ENCODE peak calls at places on chromosome 13, in four cellular contexts. U is A549, O is K562, M is HepG2. A is an unnamed sample.
A peak's percentile ranks its signal among the peaks of the same experiment; 100 is the strongest.

GRCh38 chr13:99617474-99618255 is 116.4 kb downstream of the TM9SF2 start:
- DNase-seq in U (peak; percentile 40), O (peak; percentile 25), M (peak; percentile 33), A (peak; percentile 73)

GRCh38 chr13:109412232-109412935 is 374.0 kb downstream of the IRS2 start:
- DNase-seq in U (peak; percentile 31), O (no peak), M (no peak), A (peak; percentile 44)

GRCh38 chr13:46184277-46184699 is 2.3 kb upstream of the LCP1 start:
- DNase-seq in U (peak; percentile 10), O (peak; percentile 56), M (peak; percentile 28), A (peak; percentile 72)

GRCh38 chr13:80751854-80752253 is 410.9 kb upstream of the SPRY2 start:
- DNase-seq in U (no peak), O (no peak), M (no peak), A (no peak)

GRCh38 chr13:21106089-21106488 is 44.7 kb upstream of the LATS2 start:
- DNase-seq in U (no peak), O (no peak), M (no peak), A (no peak)

GRCh38 chr13:103282571-103283450 is 216.6 kb upstream of the SLC10A2 start:
- DNase-seq in U (peak; percentile 18), O (no peak), M (no peak), A (no peak)

GRCh38 chr13:97354808-97355207 is 79.2 kb upstream of the RAP2A start:
- DNase-seq in U (no peak), O (no peak), M (no peak), A (no peak)

GRCh38 chr13:84973661-84974060 is 825.6 kb downstream of the SLITRK6 start:
- DNase-seq in U (no peak), O (no peak), M (no peak), A (no peak)

GRCh38 chr13:88979465-88980180 is 1308.5 kb downstream of the SLITRK5 start:
- DNase-seq in U (no peak), O (no peak), M (no peak), A (no peak)

GRCh38 chr13:19601749-19602725 is 31.4 kb upstream of the MPHOSPH8 start:
- DNase-seq in U (peak; percentile 38), O (peak; percentile 48), M (peak; percentile 58), A (peak; percentile 69)

GRCh38 chr13:70173236-70173959 is 65.1 kb upstream of the KLHL1 start:
- DNase-seq in U (no peak), O (no peak), M (no peak), A (no peak)

GRCh38 chr13:99605417-99606321 is 104.4 kb downstream of the TM9SF2 start:
- DNase-seq in U (peak; percentile 54), O (peak; percentile 24), M (peak; percentile 78), A (peak; percentile 60)

GRCh38 chr13:34756572-34756971 is 185.5 kb upstream of the NBEA start:
- DNase-seq in U (no peak), O (no peak), M (no peak), A (no peak)

GRCh38 chr13:102141625-102142472 is 260.0 kb downstream of the FGF14 start:
- DNase-seq in U (peak; percentile 1), O (peak; percentile 2), M (peak; percentile 4), A (no peak)

GRCh38 chr13:100597253-100597652 is 8.7 kb upstream of the GGACT start:
- DNase-seq in U (no peak), O (no peak), M (no peak), A (no peak)

GRCh38 chr13:30880151-30880551 is 25.9 kb upstream of the MEDAG start:
- DNase-seq in U (no peak), O (no peak), M (no peak), A (no peak)

GRCh38 chr13:52751196-52751595 is 11.6 kb upstream of the CNMD start:
- DNase-seq in U (no peak), O (no peak), M (no peak), A (no peak)

GRCh38 chr13:24502567-24503375 is 9.8 kb downstream of the PARP4 start:
- DNase-seq in U (peak; percentile 7), O (peak; percentile 24), M (peak; percentile 48), A (no peak)

GRCh38 chr13:32731576-32731975 is 145.3 kb downstream of the PDS5B start:
- DNase-seq in U (no peak), O (no peak), M (no peak), A (no peak)

GRCh38 chr13:33188093-33188882 is 97.3 kb downstream of the STARD13 start:
- DNase-seq in U (no peak), O (no peak), M (no peak), A (no peak)

GRCh38 chr13:32282096-32282711 is 33.0 kb downstream of the ZAR1L start:
- DNase-seq in U (no peak), O (no peak), M (no peak), A (no peak)

GRCh38 chr13:92530364-92530763 is 696.2 kb upstream of the GPC6 start:
- DNase-seq in U (no peak), O (no peak), M (no peak), A (no peak)

GRCh38 chr13:31896427-31896826 is 135.1 kb upstream of the FRY start:
- DNase-seq in U (no peak), O (no peak), M (no peak), A (no peak)

GRCh38 chr13:99377641-99378040 is 70.4 kb upstream of the GPR183 start:
- DNase-seq in U (no peak), O (no peak), M (no peak), A (no peak)

GRCh38 chr13:44932171-44932849 is 57.0 kb downstream of the NUFIP1 start:
- DNase-seq in U (no peak), O (no peak), M (no peak), A (no peak)

GRCh38 chr13:44932850-44933251 is 56.4 kb downstream of the NUFIP1 start:
- DNase-seq in U (no peak), O (no peak), M (no peak), A (no peak)

GRCh38 chr13:44930280-44930679 is 59.0 kb downstream of the NUFIP1 start:
- DNase-seq in U (no peak), O (no peak), M (no peak), A (no peak)

GRCh38 chr13:44929691-44930090 is 59.6 kb downstream of the NUFIP1 start:
- DNase-seq in U (no peak), O (no peak), M (no peak), A (no peak)

GRCh38 chr13:44930907-44931676 is 58.2 kb downstream of the NUFIP1 start:
- DNase-seq in U (no peak), O (no peak), M (no peak), A (no peak)
- TF ChIP-seq HMGXB4 in U (no peak), O (no peak), M (no peak), A (no peak)

GRCh38 chr13:26601669-26602068 is 44.2 kb downstream of the WASF3 start:
- DNase-seq in U (no peak), O (peak; percentile 2), M (no peak), A (no peak)

GRCh38 chr13:26602783-26603182 is 45.3 kb downstream of the WASF3 start:
- DNase-seq in U (no peak), O (no peak), M (no peak), A (no peak)

GRCh38 chr13:26600345-26600761 is 42.9 kb downstream of the WASF3 start:
- DNase-seq in U (no peak), O (no peak), M (no peak), A (no peak)

GRCh38 chr13:26605845-26606244 is 48.4 kb downstream of the WASF3 start:
- DNase-seq in U (peak; percentile 3), O (peak; percentile 9), M (peak; percentile 12), A (peak; percentile 50)

GRCh38 chr13:26604784-26605183 is 47.3 kb downstream of the WASF3 start:
- DNase-seq in U (no peak), O (no peak), M (no peak), A (no peak)
- TF ChIP-seq HMGXB4 in U (no peak), O (no peak), M (no peak), A (no peak)

DNA sequence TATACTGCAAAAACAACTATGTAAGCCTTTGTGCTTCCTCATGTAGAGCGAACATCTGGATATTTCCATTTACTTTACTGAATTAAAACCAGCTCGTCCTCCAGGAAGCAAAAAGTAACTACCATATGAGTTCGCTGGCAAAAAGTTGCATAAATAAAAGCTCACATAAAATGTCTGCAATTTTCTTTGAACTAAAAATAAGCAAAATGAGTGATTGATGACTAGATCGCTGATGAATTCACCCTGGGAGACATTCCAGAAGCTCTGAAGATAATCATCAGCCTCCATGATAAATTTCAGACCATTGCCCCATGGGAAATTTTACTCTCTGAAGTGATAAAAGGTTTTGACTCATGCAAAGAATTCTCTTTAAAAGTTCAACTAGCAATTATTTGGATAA is 67.4 kb upstream of the SACS start:
- DNase-seq in U (no peak), O (no peak), M (no peak), A (no peak)
- TF ChIP-seq HMGXB4 in U (no peak), O (no peak), M (no peak), A (no peak)

GRCh38 chr13:49395416-49396277 is 48.2 kb downstream of the CAB39L start:
- DNase-seq in U (no peak), O (no peak), M (no peak), A (no peak)

GRCh38 chr13:49399801-49400472 is 43.9 kb downstream of the CAB39L start:
- DNase-seq in U (no peak), O (no peak), M (no peak), A (no peak)

GRCh38 chr13:49403966-49404365 is 39.9 kb downstream of the CAB39L start:
- DNase-seq in U (no peak), O (no peak), M (no peak), A (no peak)

GRCh38 chr13:49404621-49405020 is 39.2 kb downstream of the CAB39L start:
- DNase-seq in U (no peak), O (no peak), M (no peak), A (no peak)

GRCh38 chr13:49400755-49401659 is 42.9 kb downstream of the CAB39L start:
- DNase-seq in U (no peak), O (peak; percentile 19), M (no peak), A (no peak)
- TF ChIP-seq HMGXB4 in U (no peak), O (no peak), M (no peak), A (no peak)

DNA sequence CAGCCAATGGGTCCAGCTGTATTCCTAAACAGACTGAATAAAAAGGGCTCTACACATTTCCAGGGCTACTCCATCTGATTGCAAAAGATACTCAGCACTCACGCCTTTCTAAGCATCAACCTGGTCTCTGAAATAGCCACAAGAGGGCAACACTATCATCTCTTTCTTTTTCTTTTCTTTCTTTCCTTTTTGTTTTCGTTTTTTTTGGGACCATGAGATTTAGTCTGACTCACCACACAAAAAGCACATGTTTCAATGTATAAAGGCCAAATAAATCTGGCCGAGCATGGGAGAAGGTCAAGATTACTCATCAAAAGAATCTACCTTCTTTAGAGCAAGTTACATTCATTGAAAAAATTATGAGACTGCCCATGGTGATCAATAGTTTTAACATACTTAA is 805.6 kb upstream of the ARGLU1 start:
- DNase-seq in U (no peak), O (no peak), M (no peak), A (no peak)
- TF ChIP-seq HMGXB4 in U (no peak), O (no peak), M (no peak), A (no peak)

GRCh38 chr13:114142640-114143490 is 10.4 kb upstream of the RASA3 start:
- DNase-seq in U (no peak), O (no peak), M (no peak), A (peak; percentile 11)
- TF ChIP-seq HMGXB4 in U (no peak), O (no peak), M (no peak), A (no peak)

DNA sequence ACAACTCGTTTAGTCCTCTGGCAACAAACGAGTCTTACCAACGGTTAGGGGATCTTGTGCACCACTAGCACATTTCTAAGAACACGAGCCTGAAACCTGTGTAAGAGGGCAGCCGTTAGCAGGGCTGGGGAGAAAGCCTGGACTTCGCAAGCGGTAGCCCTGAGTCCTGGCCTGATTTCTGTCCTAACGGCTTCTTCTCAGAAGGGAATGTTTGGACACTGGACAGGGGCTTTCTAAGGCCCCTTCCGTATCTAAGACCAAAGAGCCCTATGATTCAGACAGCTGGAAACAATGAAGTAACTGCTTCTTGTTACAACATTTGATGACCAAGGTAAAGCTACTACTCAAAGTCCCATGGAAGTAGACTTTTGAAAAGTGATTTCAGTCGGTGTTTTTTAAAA is 2.2 kb downstream of the ANKRD10 start:
- DNase-seq in U (no peak), O (no peak), M (peak; percentile 54), A (no peak)
- TF ChIP-seq HMGXB4 in U (no peak), O (no peak), M (no peak), A (no peak)